ENCODE peak calls at places on chromosome 9, in six cellular contexts. U is astrocyte of the cerebellum; V is upper lobe of right lung; M is stomach; N is CD8-positive, alpha-beta T cell; J is Caco-2. D is an unnamed sample.

GRCh38 chr9:131657890-131658752 is 81.8 kb downstream of the RAPGEF1 start:
- DNase-seq in U (no peak), V (no peak), M (no peak), N (no peak), J (no peak), D (peak)

GRCh38 chr9:123346026-123346425 is 10.0 kb upstream of the CRB2 start:
- DNase-seq in U (no peak), V (no peak), M (no peak), N (no peak), J (no peak), D (no peak)

GRCh38 chr9:136615631-136616306 is 46.9 kb upstream of the EGFL7 start:
- DNase-seq in U (no peak), V (no peak), M (no peak), N (no peak), J (no peak), D (peak)

GRCh38 chr9:99569840-99570239 is 251.8 kb upstream of the NR4A3 start:
- DNase-seq in U (no peak), V (no peak), M (no peak), N (no peak), J (no peak), D (no peak)

GRCh38 chr9:133463234-133463863 is 3.6 kb downstream of the CACFD1 start:
- DNase-seq in U (no peak), V (no peak), M (no peak), N (no peak), J (no peak), D (no peak)

GRCh38 chr9:127204771-127205470 is 59.7 kb upstream of the GARNL3 start:
- DNase-seq in U (no peak), V (no peak), M (no peak), N (no peak), J (no peak), D (peak)

GRCh38 chr9:69433426-69433825 is 108.4 kb downstream of the ENTREP1 start:
- DNase-seq in U (no peak), V (no peak), M (no peak), N (no peak), J (no peak), D (peak)

GRCh38 chr9:87213948-87214347 is 266.6 kb upstream of the GAS1 start:
- DNase-seq in U (no peak), V (no peak), M (no peak), N (no peak), J (no peak), D (peak)

GRCh38 chr9:133558191-133559126 is 24.0 kb downstream of the ADAMTSL2 start:
- DNase-seq in U (peak), V (no peak), M (no peak), N (no peak), J (no peak), D (peak)

GRCh38 chr9:97923529-97924108 is 1.3 kb upstream of the TRMO start:
- DNase-seq in U (peak), V (peak), M (peak), N (peak), J (peak), D (peak)

GRCh38 chr9:19618816-19619215 is 170.0 kb downstream of the SLC24A2 start:
- DNase-seq in U (no peak), V (no peak), M (no peak), N (no peak), J (no peak), D (no peak)

GRCh38 chr9:20216438-20216837 is 405.9 kb downstream of the MLLT3 start:
- DNase-seq in U (no peak), V (no peak), M (no peak), N (no peak), J (no peak), D (no peak)

GRCh38 chr9:87685871-87686519 is 39.9 kb upstream of the CTSL start:
- DNase-seq in U (no peak), V (no peak), M (no peak), N (no peak), J (no peak), D (peak)

GRCh38 chr9:107431461-107431860 is 58.1 kb downstream of the KLF4 start:
- DNase-seq in U (no peak), V (no peak), M (no peak), N (no peak), J (no peak), D (no peak)

GRCh38 chr9:123616707-123617106 is 260.7 kb downstream of the CRB2 start:
- DNase-seq in U (no peak), V (no peak), M (no peak), N (no peak), J (no peak), D (no peak)

GRCh38 chr9:112378441-112379176 is 1.3 kb upstream of the HSDL2 start:
- DNase-seq in U (no peak), V (peak), M (no peak), N (no peak), J (no peak), D (peak)

GRCh38 chr9:136566553-136566895 is 20.7 kb upstream of the NOTCH1 start:
- DNase-seq in U (no peak), V (no peak), M (no peak), N (no peak), J (no peak), D (no peak)

GRCh38 chr9:78807286-78807685 is 510.4 kb downstream of the PSAT1 start:
- DNase-seq in U (no peak), V (no peak), M (no peak), N (no peak), J (no peak), D (no peak)

GRCh38 chr9:108468364-108468763 is 387.4 kb downstream of the ACTL7B start:
- DNase-seq in U (no peak), V (no peak), M (no peak), N (no peak), J (no peak), D (peak)

GRCh38 chr9:72509635-72510034 is 11.8 kb upstream of the TMC1 start:
- DNase-seq in U (no peak), V (no peak), M (no peak), N (no peak), J (no peak), D (peak)

GRCh38 chr9:35490910-35491465 is 1.1 kb downstream of the RUSC2 start:
- DNase-seq in U (no peak), V (no peak), M (no peak), N (no peak), J (no peak), D (peak)

GRCh38 chr9:98887918-98888510 is 55.7 kb upstream of the COL15A1 start:
- DNase-seq in U (no peak), V (no peak), M (no peak), N (no peak), J (no peak), D (peak)

GRCh38 chr9:125361837-125362531 is 100.4 kb downstream of the GAPVD1 start:
- DNase-seq in U (no peak), V (no peak), M (no peak), N (no peak), J (no peak), D (peak)

GRCh38 chr9:70484232-70485130 is 70.0 kb upstream of the KLF9 start:
- DNase-seq in U (peak), V (no peak), M (peak), N (no peak), J (peak), D (peak)

GRCh38 chr9:116471093-116471906 is 215.8 kb upstream of the TRIM32 start:
- DNase-seq in U (peak), V (no peak), M (no peak), N (no peak), J (no peak), D (no peak)

GRCh38 chr9:113754739-113755138 is 121.4 kb upstream of the ZNF618 start:
- DNase-seq in U (no peak), V (no peak), M (no peak), N (no peak), J (no peak), D (no peak)

GRCh38 chr9:1047605-1048235 is 2.4 kb upstream of the DMRT2 start:
- DNase-seq in U (no peak), V (no peak), M (no peak), N (no peak), J (no peak), D (no peak)
- H3K4me3 ChIP-seq in U (peak), V (peak), M (peak), N (peak), J (no peak), D (peak)

GRCh38 chr9:38226491-38226951 is 157.5 kb upstream of the SHB start:
- DNase-seq in U (no peak), V (peak), M (no peak), N (no peak), J (peak), D (no peak)

GRCh38 chr9:38224941-38225340 is 155.9 kb upstream of the SHB start:
- DNase-seq in U (no peak), V (peak), M (no peak), N (no peak), J (no peak), D (no peak)

GRCh38 chr9:38227656-38228055 is 158.6 kb upstream of the SHB start:
- DNase-seq in U (no peak), V (peak), M (no peak), N (no peak), J (no peak), D (no peak)

GRCh38 chr9:38228331-38229122 is 159.5 kb upstream of the SHB start:
- DNase-seq in U (no peak), V (no peak), M (no peak), N (no peak), J (no peak), D (no peak)

GRCh38 chr9:38227061-38227540 is 158.1 kb upstream of the SHB start:
- DNase-seq in U (peak), V (peak), M (no peak), N (peak), J (peak), D (peak)
- H3K4me3 ChIP-seq in U (no peak), V (no peak), M (peak), N (peak), J (peak), D (no peak)

GRCh38 chr9:129885018-129885669 is 49.9 kb downstream of the USP20 start:
- DNase-seq in U (no peak), V (peak), M (peak), N (no peak), J (no peak), D (no peak)

GRCh38 chr9:129881547-129882324 is 46.5 kb downstream of the USP20 start:
- DNase-seq in U (no peak), V (no peak), M (no peak), N (no peak), J (no peak), D (no peak)

GRCh38 chr9:129886226-129887174 is 51.2 kb downstream of the USP20 start:
- DNase-seq in U (no peak), V (peak), M (no peak), N (peak), J (no peak), D (no peak)

GRCh38 chr9:129885670-129886106 is 50.4 kb downstream of the USP20 start:
- DNase-seq in U (peak), V (peak), M (peak), N (peak), J (peak), D (peak)

GRCh38 chr9:129884220-129885017 is 49.2 kb downstream of the USP20 start:
- DNase-seq in U (no peak), V (peak), M (peak), N (peak), J (peak), D (peak)
- H3K4me3 ChIP-seq in U (no peak), V (peak), M (peak), N (peak), J (peak), D (peak)

GRCh38 chr9:5450360-5451051 is at the start of gene CD274:
- DNase-seq in U (no peak), V (peak), M (peak), N (peak), J (peak), D (peak)

GRCh38 chr9:5449521-5450359 is 602 bp upstream of the CD274 start:
- DNase-seq in U (no peak), V (no peak), M (no peak), N (no peak), J (no peak), D (no peak)

GRCh38 chr9:5453004-5453403 is 2.7 kb downstream of the CD274 start:
- DNase-seq in U (no peak), V (no peak), M (no peak), N (no peak), J (no peak), D (no peak)

GRCh38 chr9:5453673-5454072 is 3.3 kb downstream of the CD274 start:
- DNase-seq in U (no peak), V (no peak), M (no peak), N (no peak), J (no peak), D (no peak)

GRCh38 chr9:5452286-5452609 is 1.9 kb downstream of the CD274 start:
- DNase-seq in U (no peak), V (no peak), M (no peak), N (no peak), J (no peak), D (no peak)
- H3K4me3 ChIP-seq in U (no peak), V (peak), M (no peak), N (no peak), J (no peak), D (no peak)

DNA sequence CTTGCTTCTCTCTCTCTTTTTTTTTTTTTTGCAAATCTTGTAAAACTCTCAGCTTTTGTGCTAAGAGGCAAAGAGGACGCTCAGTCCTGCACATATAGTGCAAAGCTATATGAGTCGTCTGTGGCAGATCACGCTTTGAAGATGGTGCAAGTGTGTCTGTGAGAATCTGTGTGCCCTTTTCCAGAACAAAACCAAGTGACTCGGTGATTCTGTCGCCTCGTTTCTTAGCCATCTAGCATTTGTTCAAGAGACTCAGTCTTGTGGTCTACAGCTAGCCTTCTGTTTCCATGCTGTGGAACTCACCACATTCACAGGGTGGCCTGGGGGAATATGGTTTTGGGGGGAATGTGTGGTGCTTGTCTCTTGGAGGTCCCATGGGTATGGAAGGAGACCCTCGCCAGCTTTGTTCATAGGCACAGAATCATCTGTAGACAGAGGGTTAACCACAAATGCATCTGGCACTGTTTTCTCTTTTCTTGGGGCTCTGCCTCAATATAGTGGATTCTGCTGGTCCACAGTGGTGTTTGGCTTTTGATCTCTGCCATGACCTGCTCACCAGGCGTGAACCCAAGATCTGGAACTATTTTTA is 82.1 kb downstream of the C9orf152 start:
- DNase-seq in U (no peak), V (no peak), M (no peak), N (no peak), J (no peak), D (peak)
- H3K4me3 ChIP-seq in U (no peak), V (peak), M (peak), N (no peak), J (peak), D (no peak)

DNA sequence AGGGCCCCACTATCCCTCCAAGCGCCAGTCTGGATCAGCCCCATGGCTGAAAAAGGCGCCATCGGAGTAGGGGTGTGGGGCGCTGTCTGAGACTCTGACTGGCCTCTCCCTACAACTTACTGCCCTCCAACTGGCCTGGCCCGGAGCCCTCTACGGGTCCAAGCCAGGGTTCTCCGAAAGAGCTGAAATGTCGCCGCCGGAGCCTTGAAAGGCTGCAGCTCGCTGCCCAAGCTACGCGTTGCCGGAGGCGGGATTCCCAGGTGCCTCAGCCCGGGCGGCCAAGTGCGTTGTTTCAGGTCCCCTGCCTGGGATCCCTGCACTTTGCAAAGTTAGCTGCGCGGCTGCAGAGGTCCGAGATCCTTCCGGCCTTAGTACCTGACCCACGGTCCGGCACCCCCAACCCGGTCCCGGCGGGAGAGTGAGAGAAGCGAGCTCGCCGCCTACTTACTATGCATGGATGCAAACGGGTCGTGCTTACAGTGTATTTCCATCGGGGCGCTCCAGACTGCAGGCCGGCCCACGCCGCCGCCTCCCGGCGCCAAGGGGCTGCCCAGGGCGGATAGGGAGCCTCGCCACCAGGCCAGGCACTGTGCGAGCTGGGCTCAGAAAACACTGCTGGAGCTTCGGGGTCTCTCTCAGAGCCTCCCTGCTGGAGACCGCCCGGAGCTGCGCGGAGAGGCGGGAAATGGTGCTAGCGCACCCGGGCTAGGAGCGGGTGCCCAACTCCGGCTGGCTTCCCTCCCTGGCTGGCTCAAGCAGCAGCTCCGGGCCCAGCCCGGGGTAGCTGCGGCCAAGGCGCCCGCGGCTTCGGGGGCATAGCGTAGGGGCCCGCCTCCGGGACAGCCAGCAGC is 7.8 kb downstream of the PAX5 start:
- DNase-seq in U (no peak), V (no peak), M (no peak), N (no peak), J (no peak), D (no peak)
- H3K4me3 ChIP-seq in U (no peak), V (peak), M (peak), N (peak), J (no peak), D (no peak)

GRCh38 chr9:93911136-93911745 is 43.9 kb downstream of the BARX1 start:
- DNase-seq in U (no peak), V (no peak), M (no peak), N (no peak), J (no peak), D (no peak)
- H3K4me3 ChIP-seq in U (no peak), V (no peak), M (no peak), N (no peak), J (no peak), D (no peak)

GRCh38 chr9:92807757-92808725 is 43.4 kb upstream of the BICD2 start:
- DNase-seq in U (no peak), V (no peak), M (no peak), N (no peak), J (no peak), D (no peak)
- H3K4me3 ChIP-seq in U (no peak), V (peak), M (peak), N (peak), J (peak), D (no peak)

DNA sequence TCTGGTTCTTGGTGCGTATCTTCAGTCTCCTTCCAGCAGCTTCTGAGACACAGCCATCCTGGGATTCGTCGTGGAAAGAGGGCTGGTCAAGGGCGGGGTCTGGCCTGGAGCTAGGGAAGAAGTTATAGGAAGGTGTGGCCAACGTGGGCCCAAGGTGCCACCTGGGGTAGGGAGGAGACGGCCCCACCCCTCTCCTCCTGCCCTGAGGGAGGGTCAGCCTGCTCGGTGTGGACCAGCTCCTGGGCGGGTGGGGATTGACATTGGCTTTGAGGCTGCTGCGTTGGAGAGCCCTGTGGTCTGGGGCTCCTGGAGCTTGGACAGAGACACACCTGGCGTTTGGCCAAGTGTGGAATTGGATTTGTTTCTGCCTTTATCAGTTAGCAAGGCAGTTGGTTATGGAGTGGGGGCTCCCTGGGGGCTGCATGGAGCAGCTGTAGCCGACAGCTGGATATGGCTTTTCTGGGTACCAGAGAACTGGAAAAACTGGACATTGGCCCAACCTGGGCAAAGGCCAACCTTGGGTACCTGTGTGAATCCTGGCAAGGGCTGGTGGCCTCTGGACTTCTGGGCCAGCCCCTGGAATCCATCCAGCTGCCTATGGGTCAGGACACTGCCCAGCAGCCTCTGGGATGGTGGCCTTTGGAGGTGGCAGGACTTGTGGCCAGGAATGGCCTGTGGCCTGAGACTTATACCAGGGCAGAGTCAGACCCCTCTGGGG is 75.7 kb upstream of the PPP1R26 start:
- DNase-seq in U (no peak), V (no peak), M (no peak), N (no peak), J (no peak), D (no peak)
- H3K4me3 ChIP-seq in U (no peak), V (no peak), M (no peak), N (no peak), J (no peak), D (no peak)

D was measured in fibroblast of mammary gland.